ENCODE peak calls at places on chromosomes 3 and 15, in seven cellular contexts. C, X, F, B, W, R and E are unnamed samples.
A peak's percentile ranks its signal among the peaks of the same experiment; 100 is the strongest.

GRCh38 chr3:62554264-62554799 is 181.0 kb upstream of the FEZF2 start:
- DNase-seq in C (no peak), X (peak; percentile 50), F (peak; percentile 51), B (no peak), W (no peak), R (no peak), E (peak; percentile 13)

GRCh38 chr15:60616628-60617027 is 137.7 kb upstream of the ICE2 start:
- DNase-seq in C (no peak), X (no peak), F (no peak), B (no peak), W (no peak), R (no peak), E (no peak)

GRCh38 chr3:157170861-157171260 is 10.9 kb upstream of the CCNL1 start:
- DNase-seq in C (no peak), X (no peak), F (no peak), B (no peak), W (no peak), R (no peak), E (no peak)

GRCh38 chr3:30034246-30034991 is 572.0 kb upstream of the TGFBR2 start:
- DNase-seq in C (no peak), X (no peak), F (no peak), B (no peak), W (no peak), R (no peak), E (no peak)

GRCh38 chr3:50549226-50549625 is 18.3 kb downstream of the C3orf18 start:
- DNase-seq in C (no peak), X (no peak), F (no peak), B (no peak), W (no peak), R (no peak), E (no peak)

GRCh38 chr3:25502233-25502632 is 74.2 kb downstream of the RARB start:
- DNase-seq in C (no peak), X (no peak), F (no peak), B (no peak), W (no peak), R (no peak), E (no peak)

GRCh38 chr15:76342046-76342381 is 5.4 kb downstream of the ISL2 start:
- DNase-seq in C (no peak), X (peak; percentile 40), F (peak; percentile 43), B (no peak), W (no peak), R (peak; percentile 65), E (no peak)

GRCh38 chr3:101279765-101280385 is 40.5 kb downstream of the IMPG2 start:
- DNase-seq in C (no peak), X (no peak), F (no peak), B (no peak), W (peak; percentile 16), R (no peak), E (no peak)

GRCh38 chr15:80480909-80481308 is 76.7 kb downstream of the ARNT2 start:
- DNase-seq in C (peak; percentile 90), X (peak; percentile 91), F (peak; percentile 44), B (no peak), W (peak; percentile 97), R (no peak), E (peak; percentile 84)

GRCh38 chr3:155185623-155186022 is 105.5 kb downstream of the MME start:
- DNase-seq in C (peak; percentile 33), X (peak; percentile 83), F (peak; percentile 31), B (no peak), W (peak; percentile 75), R (no peak), E (no peak)

GRCh38 chr3:22980346-22980745 is 222.8 kb upstream of the UBE2E2 start:
- DNase-seq in C (peak; percentile 47), X (peak; percentile 38), F (no peak), B (no peak), W (peak; percentile 24), R (no peak), E (peak; percentile 38)

GRCh38 chr3:140441006-140441405 is 236.9 kb upstream of the TRIM42 start:
- DNase-seq in C (no peak), X (no peak), F (no peak), B (no peak), W (peak; percentile 15), R (no peak), E (peak; percentile 7)

DNA sequence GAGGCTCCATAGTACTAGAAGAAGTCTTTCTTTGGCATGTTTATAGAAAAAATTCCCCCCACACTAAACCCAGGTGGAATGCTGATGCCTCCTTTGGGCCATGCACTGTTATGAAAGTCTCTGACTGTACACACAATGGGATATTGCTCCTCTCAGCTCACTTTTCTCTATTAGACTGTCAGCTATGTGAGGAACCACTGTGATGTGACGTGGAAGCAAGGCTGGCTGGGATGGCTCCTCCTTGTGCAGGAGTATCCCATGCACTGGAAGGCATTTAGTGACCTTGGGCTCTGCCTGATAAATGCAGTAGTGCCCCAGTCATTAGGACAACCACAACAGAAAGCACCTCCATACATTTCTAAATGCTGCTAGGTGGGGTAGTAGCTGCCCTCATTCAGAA is 5.7 kb upstream of the FRMD4B start:
- DNase-seq in C (no peak), X (no peak), F (no peak), B (no peak), W (no peak), R (no peak), E (no peak)
- H2AK5ac ChIP-seq in C (no peak overlapping the region), X (no peak overlapping the region), F (no peak overlapping the region), B (no peak overlapping the region), W (no peak overlapping the region), R (no peak overlapping the region), E (no peak overlapping the region)

DNA sequence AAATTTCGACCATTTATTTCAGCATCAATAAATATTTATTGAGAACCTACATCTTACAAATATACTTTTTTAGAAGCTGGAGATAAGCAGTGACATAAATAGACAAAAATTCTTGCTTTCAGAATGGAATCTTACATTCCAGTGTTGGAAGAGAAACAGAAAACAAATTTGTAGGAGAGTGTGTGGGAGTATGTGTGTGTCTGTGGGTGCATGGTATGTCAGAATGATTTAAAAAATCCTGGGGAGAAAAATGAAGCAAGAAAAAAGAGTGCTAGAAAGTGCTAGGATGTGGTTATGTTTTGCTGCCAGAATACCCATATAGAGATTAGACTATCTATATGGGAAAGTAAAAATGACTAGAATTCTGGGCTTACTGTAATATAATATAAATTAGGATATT is 561.7 kb upstream of the SGO1 start:
- DNase-seq in C (no peak), X (no peak), F (no peak), B (no peak), W (no peak), R (no peak), E (peak; percentile 30)
- H2AK5ac ChIP-seq in C (no peak overlapping the region), X (no peak overlapping the region), F (no peak overlapping the region), B (no peak overlapping the region), W (no peak overlapping the region), R (no peak overlapping the region), E (no peak overlapping the region)

GRCh38 chr3:42447481-42447880 is 37.1 kb upstream of the LYZL4 start:
- DNase-seq in C (no peak), X (no peak), F (no peak), B (no peak), W (no peak), R (no peak), E (no peak)
- H2AK5ac ChIP-seq in C (no peak overlapping the region), X (peak overlapping the region; percentile 70), F (no peak overlapping the region), B (no peak overlapping the region), W (no peak overlapping the region), R (no peak overlapping the region), E (no peak overlapping the region)

DNA sequence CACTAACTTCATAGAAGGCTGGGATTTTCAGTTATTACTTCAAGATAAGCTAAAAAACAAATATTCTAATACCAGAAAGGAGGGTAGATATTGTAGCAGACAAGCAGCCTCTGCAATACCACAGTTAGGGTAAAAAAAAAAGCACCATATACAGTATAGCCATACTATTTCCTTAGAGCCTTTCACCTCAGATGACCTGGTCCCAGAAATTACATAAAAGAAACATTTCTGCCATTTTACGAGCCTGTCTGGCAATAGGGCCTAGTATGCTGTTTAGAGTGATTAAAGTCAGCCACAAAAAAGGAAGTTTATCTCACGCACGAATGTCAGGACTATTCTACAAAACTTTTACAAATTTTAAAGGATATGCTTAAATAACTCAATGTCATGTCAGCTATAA is 1016.6 kb downstream of the PLOD2 start:
- DNase-seq in C (no peak), X (no peak), F (no peak), B (no peak), W (no peak), R (no peak), E (no peak)
- H2AK5ac ChIP-seq in C (no peak overlapping the region), X (no peak overlapping the region), F (no peak overlapping the region), B (no peak overlapping the region), W (no peak overlapping the region), R (no peak overlapping the region), E (no peak overlapping the region)

DNA sequence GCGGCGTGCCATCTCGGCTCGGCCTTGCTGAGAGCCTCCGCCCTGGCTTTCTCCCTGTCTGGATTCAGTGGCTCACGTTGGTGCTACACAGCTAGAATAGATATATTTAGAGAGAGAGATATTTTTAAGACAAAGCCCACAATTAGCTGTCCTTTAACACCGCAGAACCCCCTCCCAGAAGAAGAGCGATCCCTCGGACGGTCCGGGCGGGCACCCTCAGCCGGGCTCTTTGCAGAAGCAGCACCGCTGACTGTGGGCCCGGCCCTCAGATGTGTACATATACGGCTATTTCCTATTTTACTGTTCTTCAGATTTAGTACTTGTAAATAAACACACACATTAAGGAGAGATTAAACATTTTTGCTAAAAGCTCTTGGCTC is 54.1 kb downstream of the PLXNA1 start:
- DNase-seq in C (no peak), X (no peak), F (no peak), B (no peak), W (no peak), R (no peak), E (no peak)
- H2AK5ac ChIP-seq in C (no peak overlapping the region), X (no peak overlapping the region), F (no peak overlapping the region), B (no peak overlapping the region), W (no peak overlapping the region), R (no peak overlapping the region), E (no peak overlapping the region)

GRCh38 chr3:143298886-143299535 is 179.4 kb downstream of the CHST2 start:
- DNase-seq in C (no peak), X (no peak), F (no peak), B (no peak), W (no peak), R (no peak), E (no peak)
- H2AK5ac ChIP-seq in C (no peak overlapping the region), X (no peak overlapping the region), F (no peak overlapping the region), B (no peak overlapping the region), W (no peak overlapping the region), R (no peak overlapping the region), E (no peak overlapping the region)

GRCh38 chr3:71645140-71645539 is 61.6 kb upstream of the FOXP1 start:
- DNase-seq in C (no peak), X (no peak), F (peak; percentile 32), B (no peak), W (no peak), R (no peak), E (no peak)
- H2AK5ac ChIP-seq in C (no peak overlapping the region), X (no peak overlapping the region), F (no peak overlapping the region), B (no peak overlapping the region), W (no peak overlapping the region), R (no peak overlapping the region), E (no peak overlapping the region)

GRCh38 chr3:129228891-129229585 is 20.4 kb upstream of the COPG1 start:
- DNase-seq in C (peak; percentile 86), X (peak; percentile 69), F (peak; percentile 69), B (no peak), W (peak; percentile 88), R (peak; percentile 62), E (peak; percentile 63)
- H2AK5ac ChIP-seq in C (no peak overlapping the region), X (no peak overlapping the region), F (no peak overlapping the region), B (no peak overlapping the region), W (peak overlapping the region; percentile 94), R (peak overlapping the region; percentile 89), E (no peak overlapping the region)

GRCh38 chr15:64396790-64397189 is 9.2 kb downstream of the TRIP4 start:
- DNase-seq in C (no peak), X (no peak), F (no peak), B (no peak), W (no peak), R (no peak), E (no peak)
- H2AK5ac ChIP-seq in C (no peak overlapping the region), X (no peak overlapping the region), F (no peak overlapping the region), B (no peak overlapping the region), W (no peak overlapping the region), R (no peak overlapping the region), E (no peak overlapping the region)